ENCODE peak calls at places on chromosomes 6 and 20, in six cellular contexts. One of them, this sample, is unnamed.

GRCh38 chr6:156154896-156155295 is 622.3 kb upstream of the ARID1B start:
- DNase-seq in endothelial cell of umbilical vein: peak; percentile 81
- DNase-seq in A549: no peak
- DNase-seq in HepG2: no peak
- DNase-seq in K562: no peak
- DNase-seq in GM12878: no peak
- DNase-seq in this sample: no peak

GRCh38 chr6:43856005-43856765 is 86.2 kb downstream of the VEGFA start:
- DNase-seq in endothelial cell of umbilical vein: peak; percentile 8
- DNase-seq in A549: peak; percentile 45
- DNase-seq in HepG2: peak; percentile 86
- DNase-seq in K562: peak; percentile 76
- DNase-seq in GM12878: no peak
- DNase-seq in this sample: peak; percentile 88

GRCh38 chr6:13302751-13303667 is 25.3 kb downstream of the TBC1D7 start:
- DNase-seq in endothelial cell of umbilical vein: peak; percentile 93
- DNase-seq in A549: peak; percentile 89
- DNase-seq in HepG2: peak; percentile 80
- DNase-seq in K562: peak; percentile 80
- DNase-seq in GM12878: peak; percentile 90
- DNase-seq in this sample: peak; percentile 95

GRCh38 chr6:107361568-107362270 is 97.6 kb downstream of the PDSS2 start:
- DNase-seq in endothelial cell of umbilical vein: no peak
- DNase-seq in A549: no peak
- DNase-seq in HepG2: peak; percentile 85
- DNase-seq in K562: no peak
- DNase-seq in GM12878: no peak
- DNase-seq in this sample: no peak

GRCh38 chr6:32815996-32816395 is 806 bp downstream of the HLA-DOB start:
- DNase-seq in endothelial cell of umbilical vein: no peak
- DNase-seq in A549: no peak
- DNase-seq in HepG2: no peak
- DNase-seq in K562: no peak
- DNase-seq in GM12878: peak; percentile 61
- DNase-seq in this sample: no peak

GRCh38 chr6:20631525-20631924 is 97.3 kb downstream of the CDKAL1 start:
- DNase-seq in endothelial cell of umbilical vein: no peak
- DNase-seq in A549: no peak
- DNase-seq in HepG2: no peak
- DNase-seq in K562: no peak
- DNase-seq in GM12878: no peak
- DNase-seq in this sample: peak; percentile 46

GRCh38 chr20:63322146-63322922 is 29.3 kb downstream of the COL20A1 start:
- DNase-seq in endothelial cell of umbilical vein: no peak
- DNase-seq in A549: no peak
- DNase-seq in HepG2: no peak
- DNase-seq in K562: no peak
- DNase-seq in GM12878: no peak
- DNase-seq in this sample: no peak

GRCh38 chr6:11413728-11414127 is 123.8 kb upstream of the TMEM170B start:
- DNase-seq in endothelial cell of umbilical vein: no peak
- DNase-seq in A549: no peak
- DNase-seq in HepG2: no peak
- DNase-seq in K562: no peak
- DNase-seq in GM12878: no peak
- DNase-seq in this sample: peak; percentile 19

GRCh38 chr20:40990542-40991120 is 38.0 kb upstream of the TOP1 start:
- DNase-seq in endothelial cell of umbilical vein: peak; percentile 89
- DNase-seq in A549: peak; percentile 91
- DNase-seq in HepG2: peak; percentile 93
- DNase-seq in K562: peak; percentile 90
- DNase-seq in GM12878: peak; percentile 70
- DNase-seq in this sample: peak; percentile 89

GRCh38 chr6:169838291-169839028 is 87.0 kb downstream of the ERMARD start:
- DNase-seq in endothelial cell of umbilical vein: no peak
- DNase-seq in A549: no peak
- DNase-seq in HepG2: no peak
- DNase-seq in K562: no peak
- DNase-seq in GM12878: no peak
- DNase-seq in this sample: peak; percentile 41

GRCh38 chr6:157724960-157725741 is 97.9 kb upstream of the SNX9 start:
- DNase-seq in endothelial cell of umbilical vein: no peak
- DNase-seq in A549: no peak
- DNase-seq in HepG2: no peak
- DNase-seq in K562: no peak
- DNase-seq in GM12878: no peak
- DNase-seq in this sample: no peak

GRCh38 chr6:31559958-31560696 is 12.0 kb upstream of the LTA start:
- DNase-seq in endothelial cell of umbilical vein: peak; percentile 99
- DNase-seq in A549: no peak
- DNase-seq in HepG2: no peak
- DNase-seq in K562: peak; percentile 92
- DNase-seq in GM12878: peak; percentile 88
- DNase-seq in this sample: peak; percentile 98

GRCh38 chr6:2917065-2917464 is 14.0 kb upstream of the SERPINB9 start:
- DNase-seq in endothelial cell of umbilical vein: no peak
- DNase-seq in A549: peak; percentile 6
- DNase-seq in HepG2: no peak
- DNase-seq in K562: peak; percentile 66
- DNase-seq in GM12878: no peak
- DNase-seq in this sample: no peak

GRCh38 chr20:56289652-56290051 is 41.1 kb downstream of the MC3R start:
- DNase-seq in endothelial cell of umbilical vein: no peak
- DNase-seq in A549: no peak
- DNase-seq in HepG2: no peak
- DNase-seq in K562: no peak
- DNase-seq in GM12878: no peak
- DNase-seq in this sample: no peak

GRCh38 chr6:3517350-3517749 is 60.5 kb upstream of the SLC22A23 start:
- DNase-seq in endothelial cell of umbilical vein: no peak
- DNase-seq in A549: no peak
- DNase-seq in HepG2: no peak
- DNase-seq in K562: no peak
- DNase-seq in GM12878: no peak
- DNase-seq in this sample: peak; percentile 12

GRCh38 chr20:59587570-59587969 is 16.8 kb upstream of the PHACTR3 start:
- DNase-seq in endothelial cell of umbilical vein: no peak
- DNase-seq in A549: no peak
- DNase-seq in HepG2: no peak
- DNase-seq in K562: no peak
- DNase-seq in GM12878: no peak
- DNase-seq in this sample: no peak

GRCh38 chr20:15612746-15613145 is 960.5 kb downstream of the KIF16B start:
- DNase-seq in endothelial cell of umbilical vein: no peak
- DNase-seq in A549: no peak
- DNase-seq in HepG2: no peak
- DNase-seq in K562: no peak
- DNase-seq in GM12878: no peak
- DNase-seq in this sample: no peak

GRCh38 chr20:10978713-10979112 is 304.9 kb upstream of the JAG1 start:
- DNase-seq in endothelial cell of umbilical vein: no peak
- DNase-seq in A549: no peak
- DNase-seq in HepG2: no peak
- DNase-seq in K562: no peak
- DNase-seq in GM12878: no peak
- DNase-seq in this sample: no peak

GRCh38 chr20:56440346-56441007 is 27.9 kb upstream of the RTF2 start:
- DNase-seq in endothelial cell of umbilical vein: no peak
- DNase-seq in A549: no peak
- DNase-seq in HepG2: no peak
- DNase-seq in K562: no peak
- DNase-seq in GM12878: peak; percentile 58
- DNase-seq in this sample: peak; percentile 83

GRCh38 chr20:31716818-31717477 is 5.7 kb downstream of the BCL2L1 start:
- DNase-seq in endothelial cell of umbilical vein: no peak
- DNase-seq in A549: no peak
- DNase-seq in HepG2: no peak
- DNase-seq in K562: peak; percentile 60
- DNase-seq in GM12878: no peak
- DNase-seq in this sample: no peak

GRCh38 chr6:15338462-15338861 is 92.6 kb downstream of the JARID2 start:
- DNase-seq in endothelial cell of umbilical vein: no peak
- DNase-seq in A549: no peak
- DNase-seq in HepG2: no peak
- DNase-seq in K562: no peak
- DNase-seq in GM12878: no peak
- DNase-seq in this sample: peak; percentile 37

GRCh38 chr6:88650029-88650619 is 313.3 kb downstream of the RNGTT start:
- DNase-seq in endothelial cell of umbilical vein: no peak
- DNase-seq in A549: no peak
- DNase-seq in HepG2: no peak
- DNase-seq in K562: no peak
- DNase-seq in GM12878: peak; percentile 97
- DNase-seq in this sample: no peak

GRCh38 chr6:168116446-168116974 is 37.5 kb upstream of the FRMD1 start:
- DNase-seq in endothelial cell of umbilical vein: no peak
- DNase-seq in A549: no peak
- DNase-seq in HepG2: no peak
- DNase-seq in K562: no peak
- DNase-seq in GM12878: no peak
- DNase-seq in this sample: no peak

GRCh38 chr20:51697119-51697826 is 70.9 kb downstream of the ATP9A start:
- DNase-seq in endothelial cell of umbilical vein: peak; percentile 59
- DNase-seq in A549: no peak
- DNase-seq in HepG2: no peak
- DNase-seq in K562: no peak
- DNase-seq in GM12878: no peak
- DNase-seq in this sample: no peak

GRCh38 chr6:79586548-79586947 is 44.6 kb upstream of the SH3BGRL2 start:
- DNase-seq in endothelial cell of umbilical vein: peak; percentile 19
- DNase-seq in A549: peak; percentile 15
- DNase-seq in HepG2: peak; percentile 57
- DNase-seq in K562: peak; percentile 58
- DNase-seq in GM12878: no peak
- DNase-seq in this sample: peak; percentile 16

GRCh38 chr20:41423026-41423425 is 56.4 kb upstream of the EMILIN3 start:
- DNase-seq in endothelial cell of umbilical vein: no peak
- DNase-seq in A549: no peak
- DNase-seq in HepG2: no peak
- DNase-seq in K562: no peak
- DNase-seq in GM12878: no peak
- DNase-seq in this sample: no peak

GRCh38 chr20:34983995-34984735 is 28.5 kb downstream of the MYH7B start:
- DNase-seq in endothelial cell of umbilical vein: no peak
- DNase-seq in A549: no peak
- DNase-seq in HepG2: no peak
- DNase-seq in K562: no peak
- DNase-seq in GM12878: no peak
- DNase-seq in this sample: no peak

GRCh38 chr6:35037289-35038038 is 103.7 kb downstream of the TCP11 start:
- DNase-seq in endothelial cell of umbilical vein: no peak
- DNase-seq in A549: no peak
- DNase-seq in HepG2: no peak
- DNase-seq in K562: no peak
- DNase-seq in GM12878: no peak
- DNase-seq in this sample: no peak
- TF ChIP-seq MYC in endothelial cell of umbilical vein: no peak
- TF ChIP-seq MYC in A549: no peak
- TF ChIP-seq MYC in HepG2: no peak
- TF ChIP-seq MYC in K562: no peak
- TF ChIP-seq MYC in GM12878: no peak
- TF ChIP-seq MYC in this sample: no peak

DNA sequence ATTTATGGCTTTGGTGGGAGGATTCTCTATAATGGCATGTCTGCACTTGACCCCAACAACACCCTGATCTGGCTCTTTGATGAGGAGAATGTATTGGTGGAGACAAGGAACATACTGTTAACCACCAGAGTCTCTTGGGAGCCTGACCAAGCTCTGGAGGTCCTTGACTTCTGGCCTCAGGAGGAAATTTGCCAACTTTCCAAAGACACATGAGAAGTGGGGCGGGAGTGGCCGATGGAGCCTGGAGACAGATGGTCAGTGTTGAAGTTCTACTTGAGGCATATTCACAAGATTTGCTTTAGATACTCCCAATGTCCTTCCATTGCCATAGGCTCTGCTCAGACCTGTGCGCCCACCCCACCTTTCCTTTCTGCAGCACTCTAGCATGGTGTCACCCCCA is 240.9 kb downstream of the SLC24A3 start:
- DNase-seq in endothelial cell of umbilical vein: no peak
- DNase-seq in A549: no peak
- DNase-seq in HepG2: no peak
- DNase-seq in K562: no peak
- DNase-seq in GM12878: no peak
- DNase-seq in this sample: no peak
- TF ChIP-seq MAX in endothelial cell of umbilical vein: no peak
- TF ChIP-seq MAX in A549: no peak
- TF ChIP-seq MAX in HepG2: no peak
- TF ChIP-seq MAX in K562: no peak
- TF ChIP-seq MAX in GM12878: no peak
- TF ChIP-seq MAX in this sample: no peak

DNA sequence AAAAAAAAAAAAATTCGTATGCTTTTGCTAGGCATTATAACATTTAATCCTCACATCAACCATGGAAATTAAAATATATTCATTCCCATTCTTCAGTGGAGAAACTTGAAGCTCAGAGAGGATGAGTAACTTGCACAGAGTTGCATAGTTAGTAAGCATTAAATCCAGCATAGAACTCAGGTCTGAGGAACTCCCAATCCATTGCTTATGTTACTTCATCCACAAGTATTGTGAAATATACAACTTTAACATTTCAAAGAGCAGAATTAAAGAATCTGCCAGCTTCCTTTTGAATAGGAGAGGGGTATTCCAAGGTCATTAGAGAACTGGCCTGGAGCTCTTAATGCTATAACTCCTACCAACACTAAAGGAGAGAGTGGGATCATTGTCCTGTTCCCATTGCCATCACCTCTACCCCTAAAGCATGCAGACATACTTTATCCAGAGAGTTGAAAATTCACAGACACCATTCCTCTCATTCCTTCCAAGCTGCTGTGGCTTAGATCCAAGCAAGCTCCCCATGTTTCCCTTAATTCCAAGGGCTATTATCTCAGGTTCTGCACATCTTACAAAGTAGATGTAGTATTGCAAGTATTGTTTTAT is 91.9 kb downstream of the FLRT3 start:
- DNase-seq in endothelial cell of umbilical vein: no peak
- DNase-seq in A549: no peak
- DNase-seq in HepG2: no peak
- DNase-seq in K562: no peak
- DNase-seq in GM12878: no peak
- DNase-seq in this sample: no peak
- TF ChIP-seq MYC in endothelial cell of umbilical vein: no peak
- TF ChIP-seq MYC in A549: no peak
- TF ChIP-seq MYC in HepG2: no peak
- TF ChIP-seq MYC in K562: no peak
- TF ChIP-seq MYC in GM12878: no peak
- TF ChIP-seq MYC in this sample: no peak

DNA sequence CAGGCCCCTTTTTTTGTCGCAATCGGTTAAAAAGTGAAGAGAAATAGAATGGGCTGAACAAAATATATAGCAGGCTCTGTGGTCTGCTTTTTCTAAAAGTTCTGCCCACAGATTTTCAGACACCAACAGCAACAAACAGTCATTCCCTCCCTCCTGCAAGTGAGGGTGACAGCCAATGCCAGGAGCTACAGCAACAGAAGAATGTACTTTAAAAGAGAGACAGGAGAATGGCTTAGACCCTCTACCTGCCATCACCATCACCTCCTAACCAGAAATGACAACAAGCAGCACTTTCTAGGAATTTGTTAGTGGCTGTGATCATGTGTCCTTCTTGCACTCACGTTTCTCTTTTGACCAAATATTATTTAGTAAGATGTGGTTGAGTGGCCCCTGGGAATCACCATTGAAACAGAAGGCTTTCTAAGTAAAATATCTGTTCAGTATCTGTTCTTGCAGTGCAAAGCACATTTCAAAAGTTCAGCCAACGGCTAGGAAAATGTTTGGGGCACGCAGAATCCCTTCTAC is 248.6 kb downstream of the ATXN1 start:
- DNase-seq in endothelial cell of umbilical vein: no peak
- DNase-seq in A549: no peak
- DNase-seq in HepG2: no peak
- DNase-seq in K562: no peak
- DNase-seq in GM12878: no peak
- DNase-seq in this sample: no peak
- TF ChIP-seq MAX in endothelial cell of umbilical vein: no peak
- TF ChIP-seq MAX in A549: no peak
- TF ChIP-seq MAX in HepG2: no peak
- TF ChIP-seq MAX in K562: no peak
- TF ChIP-seq MAX in GM12878: no peak
- TF ChIP-seq MAX in this sample: no peak

This sample was measured in NB4.